ENCODE peak calls at places on chromosomes 4 and X, in ten cellular contexts. U is CD8-positive, alpha-beta memory T cell; F is K562; G is fibroblast of lung; T is aorta; C is H7; B is CD8-positive, alpha-beta T cell; K is HL-60; N is mesendoderm; R is right atrium auricular region. L is an unnamed sample.
A peak's percentile ranks its signal among the peaks of the same experiment; 100 is the strongest.

GRCh38 chr4:40963912-40964478 is 214.2 kb downstream of the NSUN7 start:
- DNase-seq in N (no peak), U (no peak), F (no peak), C (no peak), G (no peak), B (no peak), R (no peak), K (no peak), T (no peak), L (peak; percentile 79)

GRCh38 chr4:28225689-28226353 is 1365.2 kb downstream of the STIM2 start:
- DNase-seq in N (no peak), G (no peak), T (no peak), K (no peak), C (no peak), R (no peak), U (no peak), F (no peak), B (no peak), L (no peak)

GRCh38 chr4:677431-678293 is 3.3 kb downstream of the MYL5 start:
- DNase-seq in G (no peak), N (no peak), K (no peak), T (no peak), R (no peak), U (no peak), B (no peak), C (no peak), F (no peak), L (no peak)

GRCh38 chrX:63754141-63754859 is 30.7 kb downstream of the ARHGEF9 start:
- DNase-seq in U (no peak), G (peak; percentile 16), K (no peak), N (no peak), C (no peak), T (no peak), B (no peak), R (no peak), F (no peak), L (peak; percentile 18)

GRCh38 chrX:107102980-107103379 is 15.6 kb downstream of the RBM41 start:
- DNase-seq in R (no peak), B (no peak), K (no peak), N (peak; percentile 1), F (no peak), U (no peak), G (peak; percentile 6), C (no peak), T (no peak), L (no peak)

GRCh38 chrX:39260965-39261364 is 459.7 kb downstream of the MID1IP1 start:
- DNase-seq in C (no peak), T (no peak), B (no peak), F (no peak), U (no peak), K (no peak), G (no peak), N (no peak), R (no peak), L (peak; percentile 38)

GRCh38 chrX:107576841-107577240 is 51.5 kb upstream of the PRPS1 start:
- DNase-seq in T (no peak), G (no peak), C (no peak), K (no peak), F (no peak), U (no peak), N (no peak), B (no peak), R (no peak), L (no peak)

GRCh38 chrX:1292581-1293310 is 24.1 kb downstream of the CSF2RA start:
- DNase-seq in T (peak; percentile 43), F (no peak), C (no peak), N (peak; percentile 24), G (no peak), R (no peak), U (no peak), B (no peak), K (no peak), L (no peak)

GRCh38 chr4:172188248-172188976 is 375.2 kb downstream of the GALNTL6 start:
- DNase-seq in N (peak; percentile 9), R (no peak), F (no peak), G (no peak), U (no peak), C (no peak), K (no peak), T (no peak), B (no peak), L (no peak)

GRCh38 chr4:74942918-74943253 is 10.0 kb downstream of the PARM1 start:
- DNase-seq in F (no peak), R (no peak), N (no peak), K (no peak), B (no peak), T (no peak), U (no peak), C (no peak), G (no peak), L (no peak)

GRCh38 chrX:40097492-40098263 is at the start of gene BCOR:
- DNase-seq in G (peak; percentile 54), F (peak; percentile 60), N (peak; percentile 79), R (no peak), T (peak; percentile 91), K (peak; percentile 68), U (peak; percentile 61), C (peak; percentile 95), B (peak; percentile 83), L (no peak)

DNA sequence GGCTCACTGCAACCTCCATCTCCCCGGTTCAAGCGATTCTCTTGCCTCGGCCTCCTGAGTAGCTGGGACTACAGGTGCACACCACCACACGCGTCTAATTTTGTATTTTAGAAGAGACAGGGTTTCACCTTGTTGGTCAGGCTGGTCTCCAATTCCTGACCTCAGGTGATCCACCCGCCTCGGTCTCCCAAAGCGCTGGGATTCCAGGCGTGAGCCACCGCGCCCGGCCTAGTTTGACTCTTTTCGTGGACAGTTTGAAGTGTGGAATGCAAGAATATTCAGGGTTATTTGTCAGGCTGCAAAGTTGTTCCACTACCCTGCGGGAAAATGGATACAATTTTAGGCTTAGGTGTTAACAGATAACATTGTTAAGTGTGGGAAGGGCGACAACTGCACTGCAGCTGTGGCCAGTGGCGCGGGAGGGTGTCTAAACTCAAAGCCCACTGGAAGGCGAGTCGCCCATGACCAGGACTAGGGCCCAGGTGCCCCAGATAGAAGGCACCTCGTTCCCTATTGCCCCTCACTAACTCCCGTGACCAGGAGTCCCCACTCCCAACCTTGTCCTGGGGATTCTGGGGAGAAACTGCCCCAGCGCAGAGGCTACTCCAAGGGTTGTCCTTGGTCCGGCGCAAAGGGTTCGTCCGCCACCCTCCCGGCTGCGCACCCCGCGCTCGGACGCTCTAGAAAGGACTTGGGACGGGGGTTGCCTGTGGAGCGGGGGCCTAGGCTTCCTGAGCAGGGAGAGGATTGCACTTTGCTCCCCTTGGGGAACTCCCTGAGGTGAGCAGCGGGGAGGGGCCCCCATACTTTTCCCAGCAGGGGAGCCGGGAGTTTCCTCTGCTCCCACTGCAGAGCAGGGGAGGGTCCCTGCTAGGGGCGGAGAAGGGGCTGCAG is 1.1 kb upstream of the CD99 start:
- DNase-seq in G (no peak), U (no peak), K (no peak), R (no peak), N (no peak), B (no peak), T (no peak), C (peak; percentile 79), F (no peak), L (no peak)
- H3K4me3 ChIP-seq in G (no peak overlapping the region), U (no peak overlapping the region), K (no peak overlapping the region), R (no peak overlapping the region), N (no peak overlapping the region), B (no peak overlapping the region), T (no peak overlapping the region), C (peak overlapping the region; percentile 83), F (no peak overlapping the region), L (peak overlapping the region; percentile 3)

GRCh38 chr4:183153190-183153916 is 54.3 kb downstream of the WWC2 start:
- DNase-seq in T (no peak), B (no peak), C (no peak), F (no peak), U (no peak), N (peak; percentile 91), G (no peak), K (no peak), R (no peak), L (no peak)
- H3K4me3 ChIP-seq in T (no peak overlapping the region), B (no peak overlapping the region), C (no peak overlapping the region), F (no peak overlapping the region), U (no peak overlapping the region), N (no peak overlapping the region), G (no peak overlapping the region), K (no peak overlapping the region), R (no peak overlapping the region), L (no peak overlapping the region)

GRCh38 chr4:116926631-116927295 is 158.6 kb downstream of the TRAM1L1 start:
- DNase-seq in U (no peak), T (no peak), G (no peak), R (no peak), F (no peak), N (peak; percentile 23), K (no peak), C (peak; percentile 2), B (no peak), L (no peak)

GRCh38 chr4:116930329-116930728 is 155.0 kb downstream of the TRAM1L1 start:
- DNase-seq in U (no peak), G (no peak), N (no peak), B (no peak), C (no peak), K (no peak), R (no peak), T (no peak), F (no peak), L (no peak)

GRCh38 chr4:116923389-116923788 is 162.0 kb downstream of the TRAM1L1 start:
- DNase-seq in F (no peak), R (no peak), B (no peak), C (no peak), U (no peak), G (no peak), N (no peak), T (no peak), K (no peak), L (no peak)

DNA sequence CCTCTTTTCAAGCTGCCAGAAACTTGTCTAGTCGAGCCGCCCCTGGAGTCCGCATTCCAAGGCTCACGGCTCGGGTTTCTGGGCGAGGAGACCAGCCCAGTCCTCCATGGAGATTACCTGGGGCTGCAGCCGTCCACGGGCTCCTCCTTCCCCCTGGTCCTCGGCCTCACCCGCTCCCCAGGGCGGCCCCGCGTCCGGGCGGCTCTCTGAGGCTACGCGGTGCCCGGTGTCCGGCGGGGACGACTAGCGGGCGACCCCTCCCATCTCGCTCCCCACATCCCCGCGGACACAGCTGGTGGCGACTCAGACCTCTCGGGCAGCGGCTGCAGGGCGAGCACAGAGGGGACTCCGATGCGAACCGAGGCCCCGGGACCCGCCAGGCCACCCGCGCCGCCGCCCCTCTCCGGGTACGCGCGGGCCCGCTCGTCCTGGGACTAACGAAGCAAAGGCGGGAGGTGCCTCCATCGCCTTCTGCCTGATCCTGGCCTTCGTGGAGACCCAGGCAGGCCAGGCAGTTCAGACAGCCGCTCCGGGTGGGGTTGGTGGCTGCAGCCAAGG is 159.4 kb downstream of the TRAM1L1 start:
- DNase-seq in U (no peak), N (peak; percentile 66), B (no peak), R (no peak), C (peak; percentile 48), F (no peak), G (no peak), K (no peak), T (peak; percentile 73), L (peak; percentile 16)
- H3K4me3 ChIP-seq in U (no peak overlapping the region), N (peak overlapping the region; percentile 33), B (no peak overlapping the region), R (no peak overlapping the region), C (peak overlapping the region; percentile 40), F (no peak overlapping the region), G (no peak overlapping the region), K (no peak overlapping the region), T (no peak overlapping the region), L (peak overlapping the region; percentile 53)

DNA sequence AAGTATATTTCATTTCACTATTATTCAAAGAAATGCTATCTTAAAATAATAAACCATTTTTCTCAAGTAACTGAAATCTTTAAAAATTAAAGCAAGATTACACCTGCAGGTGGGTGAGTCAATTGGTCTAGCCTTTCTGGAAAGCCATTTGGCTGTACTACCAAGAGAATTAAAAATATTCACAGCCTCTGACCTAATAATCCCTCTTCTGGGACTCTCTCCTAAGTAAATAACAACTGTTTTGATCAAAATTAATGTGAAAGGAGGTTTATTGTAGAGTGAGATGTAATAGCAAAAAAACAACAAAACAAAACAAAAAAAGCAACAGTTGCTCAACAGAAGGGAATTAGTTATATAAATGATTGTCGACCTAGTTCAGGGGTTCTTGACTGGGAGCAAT is 89.0 kb downstream of the GEMIN8 start:
- DNase-seq in C (no peak), G (no peak), U (no peak), T (no peak), R (no peak), N (no peak), K (no peak), B (no peak), F (no peak), L (no peak)
- H3K4me3 ChIP-seq in C (no peak overlapping the region), G (no peak overlapping the region), U (no peak overlapping the region), T (no peak overlapping the region), R (no peak overlapping the region), N (no peak overlapping the region), K (no peak overlapping the region), B (no peak overlapping the region), F (no peak overlapping the region), L (no peak overlapping the region)

L was measured in astrocyte.